ENCODE peak calls at places on chromosomes 1 and 21, in four cellular contexts. J is GM23338, P is PC-3, M is neural progenitor cell. C is an unnamed sample.

GRCh38 chr1:203263496-203263895 is 34.0 kb upstream of the CHIT1 start:
- DNase-seq in J (no peak), P (no peak), M (no peak), C (no peak)

GRCh38 chr1:102891868-102892625 is 216.3 kb downstream of the COL11A1 start:
- DNase-seq in P (peak; percentile 67), J (no peak), M (no peak), C (no peak)

GRCh38 chr1:180614746-180615145 is 17.1 kb upstream of the XPR1 start:
- DNase-seq in M (no peak), J (no peak), P (no peak), C (no peak)

GRCh38 chr1:2832506-2833453 is 31.3 kb upstream of the TTC34 start:
- DNase-seq in P (no peak), J (peak; percentile 3), M (no peak), C (no peak)

GRCh38 chr1:63108226-63108625 is 214.1 kb upstream of the FOXD3 start:
- DNase-seq in M (no peak), J (no peak), P (no peak), C (no peak)

GRCh38 chr1:177256153-177256814 is 85.5 kb downstream of the BRINP2 start:
- DNase-seq in M (peak; percentile 82), J (peak; percentile 87), P (peak; percentile 97), C (no peak)

GRCh38 chr1:47189844-47190562 is at the start of gene PDZK1IP1:
- DNase-seq in M (peak; percentile 67), J (peak; percentile 46), P (no peak), C (peak; percentile 82)

GRCh38 chr1:186763107-186763506 is 65.6 kb upstream of the PLA2G4A start:
- DNase-seq in P (peak; percentile 74), M (no peak), J (no peak), C (no peak)

GRCh38 chr21:41916888-41917433 is 36.9 kb downstream of the C2CD2 start:
- DNase-seq in J (no peak), M (no peak), P (no peak), C (no peak)

GRCh38 chr1:6267686-6268281 is 6.9 kb upstream of the GPR153 start:
- DNase-seq in P (peak; percentile 91), M (no peak), J (no peak), C (no peak)

GRCh38 chr21:46048926-46049889 is 48.7 kb upstream of the COL6A2 start:
- DNase-seq in P (peak; percentile 94), M (no peak), J (peak; percentile 46), C (peak; percentile 88)

GRCh38 chr1:9150582-9151290 is 21.8 kb upstream of the GPR157 start:
- DNase-seq in J (no peak), P (no peak), M (no peak), C (no peak)

GRCh38 chr1:12495725-12496124 is 122.3 kb downstream of the DHRS3 start:
- DNase-seq in J (no peak), M (no peak), P (no peak), C (no peak)

GRCh38 chr1:21927531-21928237 is 9.4 kb downstream of the HSPG2 start:
- DNase-seq in P (no peak), M (no peak), J (no peak), C (no peak)

GRCh38 chr21:41766051-41766882 is 585 bp downstream of the RIPK4 start:
- DNase-seq in J (no peak), P (no peak), M (peak; percentile 70), C (no peak)

GRCh38 chr1:21175324-21175669 is 1.4 kb downstream of the EIF4G3 start:
- DNase-seq in P (peak; percentile 27), J (no peak), M (no peak), C (peak; percentile 48)

GRCh38 chr1:87612966-87613365 is 284.3 kb downstream of the LMO4 start:
- DNase-seq in M (no peak), J (no peak), P (peak; percentile 10), C (peak; percentile 43)

GRCh38 chr1:7265771-7266371 is 480.6 kb downstream of the CAMTA1 start:
- DNase-seq in J (no peak), P (peak; percentile 95), M (no peak), C (no peak)

GRCh38 chr1:164760585-164760968 is 201.6 kb downstream of the PBX1 start:
- DNase-seq in J (no peak), M (no peak), P (no peak), C (no peak)

GRCh38 chr1:26321315-26322041 is 3.7 kb downstream of the CD52 start:
- DNase-seq in M (peak; percentile 90), J (peak; percentile 91), P (peak; percentile 92), C (peak; percentile 86)

GRCh38 chr1:76799700-76800099 is 67.6 kb upstream of the ST6GALNAC5 start:
- DNase-seq in P (no peak), M (no peak), J (no peak), C (no peak)

GRCh38 chr1:231272880-231273279 is 31.9 kb downstream of the GNPAT start:
- DNase-seq in P (no peak), J (no peak), M (no peak), C (no peak)

GRCh38 chr1:26418865-26419349 is 8.3 kb downstream of the LIN28A start:
- DNase-seq in M (peak; percentile 97), J (peak; percentile 99), P (no peak), C (no peak)

GRCh38 chr1:228014235-228014930 is 7.6 kb downstream of the WNT3A start:
- DNase-seq in J (no peak), P (peak; percentile 22), M (no peak), C (no peak)

GRCh38 chr1:11907275-11908138 is 18.7 kb downstream of the KIAA2013 start:
- DNase-seq in J (peak; percentile 98), M (peak; percentile 96), P (peak; percentile 95), C (peak; percentile 86)

GRCh38 chr1:206589206-206589605 is 23.1 kb downstream of the EIF2D start:
- DNase-seq in M (no peak), P (peak; percentile 92), J (no peak), C (no peak)

GRCh38 chr1:228064296-228064695 is 18.2 kb upstream of the ARF1 start:
- DNase-seq in J (no peak), M (no peak), P (no peak), C (no peak)

GRCh38 chr1:205809942-205810345 is 3.1 kb downstream of the SLC41A1 start:
- DNase-seq in M (no peak), P (no peak), J (no peak), C (no peak)

GRCh38 chr1:14067686-14068085 is 367.7 kb downstream of the PRDM2 start:
- DNase-seq in M (no peak), P (no peak), J (no peak), C (no peak)

GRCh38 chr1:46525253-46525983 is 26.0 kb downstream of the KNCN start:
- DNase-seq in M (peak; percentile 72), J (no peak), P (no peak), C (no peak)

GRCh38 chr1:239025997-239026694 is 360.2 kb upstream of the CHRM3 start:
- DNase-seq in J (no peak), M (no peak), P (no peak), C (no peak)

GRCh38 chr1:210496063-210496462 is 167.4 kb downstream of the HHAT start:
- DNase-seq in J (no peak), M (no peak), P (no peak), C (no peak)

GRCh38 chr1:150981805-150982712 is at the start of gene ANXA9:
- DNase-seq in M (no peak), J (peak; percentile 46), P (peak; percentile 14), C (peak; percentile 77)

GRCh38 chr1:218565333-218565732 is 220.2 kb downstream of the TGFB2 start:
- DNase-seq in M (no peak), P (no peak), J (no peak), C (no peak)

GRCh38 chr1:39102537-39103320 is 76.6 kb downstream of the NDUFS5 start:
- DNase-seq in M (peak; percentile 80), J (peak; percentile 87), P (peak; percentile 75), C (peak; percentile 64)

GRCh38 chr1:31669786-31670582 is 25.3 kb upstream of the PEF1 start:
- DNase-seq in J (peak; percentile 65), P (peak; percentile 77), M (peak; percentile 34), C (peak; percentile 96)
- TF ChIP-seq CTCF in J (peak; percentile 32), P (peak; percentile 60), M (peak; percentile 30), C (peak; percentile 58)

GRCh38 chr1:23341829-23342697 is 2.0 kb downstream of the HNRNPR start:
- DNase-seq in J (no peak), M (no peak), P (no peak), C (no peak)
- H3F3A ChIP-seq in J (peaks cover 5% of the 10 kb centered on the region), M (peaks cover 27% of the 10 kb centered on the region), P (no peaks in the 10 kb centered on the region), C (peaks cover 29% of the 10 kb centered on the region)

GRCh38 chr1:161869291-161869690 is 103.2 kb downstream of the ATF6 start:
- DNase-seq in J (no peak), M (no peak), P (no peak), C (no peak)

GRCh38 chr1:161863549-161863948 is 97.4 kb downstream of the ATF6 start:
- DNase-seq in M (no peak), P (no peak), J (no peak), C (no peak)

GRCh38 chr1:161864577-161864976 is 98.5 kb downstream of the ATF6 start:
- DNase-seq in M (no peak), J (no peak), P (peak; percentile 32), C (no peak)
- TF ChIP-seq CTCF in M (peak; percentile 30), J (peak; percentile 23), P (peak; percentile 63), C (no peak)

DNA sequence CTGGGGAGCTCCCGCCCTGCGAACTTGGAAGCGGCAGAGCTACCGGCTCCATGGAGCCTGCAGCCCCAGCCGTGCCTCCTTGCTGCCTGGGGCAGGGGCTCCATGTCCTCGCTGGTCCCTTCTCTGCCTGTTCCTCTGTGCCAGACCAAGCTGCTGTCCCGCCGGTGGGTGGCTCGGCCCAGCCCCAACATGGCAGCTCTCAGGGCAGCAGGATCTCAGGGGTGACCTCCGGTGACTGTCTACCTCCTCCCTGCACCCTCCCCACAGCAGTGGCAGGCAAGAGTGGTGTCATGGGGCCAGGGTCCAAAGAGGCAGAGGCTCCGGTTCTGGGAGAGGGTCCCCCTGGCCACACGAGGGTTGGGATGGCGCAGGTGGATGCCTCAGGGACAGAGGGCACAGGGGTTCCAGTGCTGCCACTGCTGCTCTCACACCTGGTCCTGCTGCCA is 45.8 kb downstream of the ATP6V1G3 start:
- DNase-seq in M (no peak), P (no peak), J (no peak), C (no peak)
- H3F3A ChIP-seq in M (no peaks in the 10 kb centered on the region), P (peaks cover 7% of the 10 kb centered on the region), J (no peaks in the 10 kb centered on the region), C (peaks cover 8% of the 10 kb centered on the region)

DNA sequence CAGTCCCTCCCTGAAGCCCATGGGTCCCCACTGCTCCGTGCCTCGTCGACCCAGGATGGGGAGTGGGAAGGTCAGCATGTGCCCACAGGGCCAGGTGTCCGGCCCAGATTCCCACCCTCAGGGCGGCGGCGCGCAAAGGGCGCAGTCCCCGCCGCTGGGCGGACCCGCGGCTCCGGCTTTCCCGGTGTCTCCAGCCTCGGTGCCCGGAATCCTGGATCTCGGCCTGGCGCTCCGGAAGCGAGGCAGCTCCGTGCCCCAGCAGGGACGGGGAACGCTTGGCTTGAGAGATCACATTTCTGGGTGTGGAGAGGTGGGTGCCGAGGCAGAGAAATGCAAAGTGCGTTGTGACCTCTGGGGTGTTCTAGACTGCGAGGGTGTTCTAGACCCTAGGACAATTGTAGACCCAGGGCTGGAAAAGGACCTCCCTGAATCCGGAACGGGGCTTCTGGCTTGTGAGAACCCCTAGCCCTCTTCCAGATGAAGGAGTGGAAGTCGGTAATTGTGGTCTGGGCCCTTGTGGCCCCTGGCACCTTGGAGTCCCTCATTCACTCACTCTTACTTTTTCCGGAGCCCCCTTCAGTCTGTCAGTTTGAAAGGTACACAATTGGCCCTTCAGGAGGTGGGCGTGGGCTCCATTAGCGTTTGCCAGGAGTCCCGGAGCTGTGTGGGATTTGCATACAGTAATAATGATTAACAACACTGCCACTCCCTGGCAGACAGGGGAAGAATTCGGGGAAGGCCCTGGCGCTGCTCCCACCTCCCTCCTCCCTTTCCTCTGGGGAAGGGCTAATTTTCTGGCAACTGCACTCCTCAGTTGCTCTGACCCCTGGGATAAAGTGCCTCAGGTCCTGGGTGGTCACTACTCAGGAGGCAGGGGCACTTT is 1.7 kb upstream of the KCND3 start:
- DNase-seq in P (peak; percentile 46), J (peak; percentile 82), M (peak; percentile 87), C (no peak)
- TF ChIP-seq CTCF in P (peak; percentile 57), J (peak; percentile 50), M (peak; percentile 56), C (no peak)

GRCh38 chr1:98322966-98323365 is 338.6 kb upstream of the SNX7 start:
- DNase-seq in J (no peak), P (peak; percentile 82), M (no peak), C (peak; percentile 72)
- H3F3A ChIP-seq in J (no peaks in the 10 kb centered on the region), P (peaks cover 19% of the 10 kb centered on the region), M (no peaks in the 10 kb centered on the region), C (peaks cover 33% of the 10 kb centered on the region)